ENCODE peak calls at places on chromosome 22, in six cellular contexts. D is HepG2, A is HCT116, B is upper lobe of left lung, V is K562, S is GM12878. W is an unnamed sample.

GRCh38 chr22:26914786-26915185 is 257.4 kb downstream of the MIAT start:
- ATAC-seq in D (no peak), A (no peak), B (no peak), V (no peak), S (no peak), W (no peak)

GRCh38 chr22:27195104-27195503 is 537.7 kb downstream of the MIAT start:
- ATAC-seq in D (no peak), A (no peak), B (no peak), V (no peak), S (no peak), W (peak; percentile 86)

GRCh38 chr22:17237031-17237668 is 17.9 kb upstream of the ADA2 start:
- ATAC-seq in D (peak; percentile 63), A (no peak), B (no peak), V (no peak), S (peak; percentile 92), W (peak; percentile 22)

GRCh38 chr22:27074016-27074415 is 416.6 kb downstream of the MIAT start:
- ATAC-seq in D (no peak), A (no peak), B (no peak), V (no peak), S (no peak), W (no peak)

GRCh38 chr22:36546092-36546804 is 17.3 kb upstream of the EIF3D start:
- ATAC-seq in D (peak; percentile 83), A (peak; percentile 83), B (no peak), V (peak; percentile 93), S (peak; percentile 73), W (no peak)

GRCh38 chr22:23984430-23984829 is 4.5 kb downstream of the GSTT2 start:
- ATAC-seq in D (no peak), A (peak; percentile 66), B (no peak), V (no peak), S (no peak), W (no peak)

GRCh38 chr22:25970348-25970995 is 198.8 kb upstream of the SEZ6L start:
- ATAC-seq in D (no peak), A (no peak), B (no peak), V (no peak), S (no peak), W (no peak)

GRCh38 chr22:17486313-17486712 is 77.0 kb upstream of the SLC25A18 start:
- ATAC-seq in D (peak; percentile 52), A (no peak), B (no peak), V (peak; percentile 93), S (no peak), W (no peak)

GRCh38 chr22:48503876-48504275 is 1323.8 kb downstream of the BRD1 start:
- ATAC-seq in D (no peak), A (no peak), B (no peak), V (no peak), S (no peak), W (no peak)

GRCh38 chr22:19525116-19525660 is 978 bp upstream of the CLDN5 start:
- ATAC-seq in D (peak; percentile 6), A (no peak), B (peak; percentile 26), V (no peak), S (no peak), W (no peak)

GRCh38 chr22:19522881-19523239 is 1.4 kb downstream of the CLDN5 start:
- ATAC-seq in D (no peak), A (no peak), B (no peak), V (peak; percentile 1), S (no peak), W (no peak)

GRCh38 chr22:19524170-19525115 is at the start of gene CLDN5:
- ATAC-seq in D (no peak), A (no peak), B (peak; percentile 50), V (no peak), S (peak; percentile 19), W (peak; percentile 76)

GRCh38 chr22:19522190-19522880 is 1.9 kb downstream of the CLDN5 start:
- ATAC-seq in D (no peak), A (no peak), B (no peak), V (peak; percentile 19), S (no peak), W (no peak)

DNA sequence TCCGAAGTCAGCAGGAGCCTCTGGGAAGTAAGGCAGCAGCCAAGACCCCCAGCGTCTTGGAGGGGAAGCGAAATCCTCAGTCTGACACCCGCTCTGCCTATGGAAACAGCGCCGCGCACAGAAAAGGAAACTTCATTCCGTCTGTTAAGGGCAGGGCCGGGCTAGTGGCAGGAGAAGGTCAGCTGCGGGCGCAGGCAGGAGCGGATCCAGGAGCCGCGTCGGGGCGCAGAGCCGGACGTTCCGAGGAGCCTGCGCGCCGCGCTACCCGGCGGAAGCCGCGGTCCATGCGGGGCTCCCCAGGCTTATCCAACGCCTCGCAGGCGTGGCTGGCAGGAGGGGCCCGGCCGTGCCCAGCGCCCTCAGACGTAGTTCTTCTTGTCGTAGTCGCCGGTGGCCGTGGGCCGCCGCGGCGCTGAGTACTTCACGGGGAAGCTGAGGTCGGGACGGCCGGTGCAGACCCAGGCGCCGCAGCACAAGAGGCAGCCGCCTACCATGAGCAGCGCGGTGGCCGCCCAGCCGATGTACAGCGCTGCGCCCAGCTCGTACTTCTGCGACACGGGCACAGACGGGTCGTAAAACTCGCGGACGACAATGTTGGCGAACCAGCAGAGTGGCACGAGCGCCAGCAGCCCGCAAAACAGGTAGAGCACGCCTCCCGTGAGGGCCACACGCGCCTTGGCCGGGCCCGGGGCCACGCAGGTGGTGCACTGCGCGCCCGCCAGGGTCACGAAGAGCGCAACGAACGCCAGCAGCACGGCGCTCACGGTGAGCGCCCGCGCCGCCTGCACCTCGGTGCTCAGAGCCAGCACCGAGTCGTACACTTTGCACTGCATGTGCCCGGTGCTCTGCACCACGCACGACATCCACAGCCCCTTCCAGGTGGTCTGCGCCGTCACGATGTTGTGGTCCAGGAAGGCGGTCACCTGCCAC is 705 bp downstream of the CLDN5 start:
- ATAC-seq in D (no peak), A (no peak), B (no peak), V (no peak), S (peak; percentile 40), W (no peak)
- TF ChIP-seq POLR2AphosphoS5 in D (no peak), A (no peak), B (no peak), V (no peak), S (no peak), W (no peak)

GRCh38 chr22:46294784-46295183 is 1.9 kb upstream of the GTSE1 start:
- ATAC-seq in D (no peak), A (no peak), B (no peak), V (no peak), S (no peak), W (no peak)
- TF ChIP-seq POLR2A in D (peak; percentile 35), A (no peak), B (no peak), V (no peak), S (no peak), W (no peak)

GRCh38 chr22:29263791-29264216 is 4.0 kb downstream of the RHBDD3 start:
- ATAC-seq in D (no peak), A (no peak), B (no peak), V (no peak), S (no peak), W (no peak)
- TF ChIP-seq POLR2AphosphoS5 in D (no peak), A (no peak), B (no peak), V (no peak), S (peak; percentile 57), W (no peak)

GRCh38 chr22:21652010-21652546 is 10.0 kb downstream of the SDF2L1 start:
- ATAC-seq in D (peak; percentile 95), A (peak; percentile 94), B (peak; percentile 88), V (peak; percentile 94), S (peak; percentile 99), W (peak; percentile 95)
- TF ChIP-seq POLR2A in D (peak; percentile 65), A (no peak), B (no peak), V (no peak), S (peak; percentile 95), W (no peak)

GRCh38 chr22:50260434-50260800 is 1.1 kb downstream of the MAPK12 start:
- ATAC-seq in D (no peak), A (peak; percentile 4), B (no peak), V (peak; percentile 11), S (peak; percentile 19), W (no peak)

GRCh38 chr22:50258361-50259292 is 2.9 kb downstream of the MAPK12 start:
- ATAC-seq in D (no peak), A (no peak), B (no peak), V (no peak), S (no peak), W (no peak)

GRCh38 chr22:50260801-50261614 is 475 bp downstream of the MAPK12 start:
- ATAC-seq in D (peak; percentile 8), A (peak; percentile 58), B (no peak), V (peak; percentile 61), S (peak; percentile 66), W (peak; percentile 54)

GRCh38 chr22:50257451-50258360 is 3.8 kb downstream of the MAPK12 start:
- ATAC-seq in D (no peak), A (no peak), B (no peak), V (no peak), S (no peak), W (no peak)

DNA sequence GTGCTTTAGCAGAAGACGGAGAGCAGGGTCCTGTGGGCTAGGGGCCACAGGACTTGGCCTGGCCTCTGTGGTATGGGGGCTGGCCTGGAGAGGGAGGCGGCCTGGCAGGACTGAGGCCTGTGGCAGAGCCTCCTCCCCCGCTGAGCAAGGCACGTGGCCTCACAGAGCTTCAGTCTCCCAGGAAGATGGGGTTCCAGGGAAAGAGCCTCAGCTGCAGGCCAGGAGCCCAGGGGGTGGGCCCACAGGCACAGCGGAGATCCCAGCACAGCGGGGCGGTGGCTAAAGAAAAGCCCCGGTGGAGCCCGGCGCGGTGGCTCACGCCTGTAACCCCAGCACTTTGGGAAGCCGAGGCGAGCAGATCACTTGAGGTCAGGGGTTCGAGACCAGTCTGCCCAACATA is 2.2 kb downstream of the MAPK12 start:
- ATAC-seq in D (no peak), A (no peak), B (no peak), V (no peak), S (no peak), W (no peak)
- TF ChIP-seq POLR2AphosphoS5 in D (no peak), A (no peak), B (no peak), V (no peak), S (no peak), W (no peak)

GRCh38 chr22:45836418-45836817 is 140.5 kb downstream of the WNT7B start:
- ATAC-seq in D (no peak), A (no peak), B (no peak), V (no peak), S (no peak), W (no peak)
- TF ChIP-seq POLR2A in D (no peak), A (no peak), B (no peak), V (no peak), S (no peak), W (no peak)

W was measured in gastroesophageal sphincter.